ENCODE peak calls at places on chromosomes 1 and 21, in five cellular contexts. M is IMR-90, O is mesenchymal stem cell, C is neuronal stem cell, W is trophoblast cell. F is an unnamed sample. For H3K27me3, the result is how much of the 10 kb centered on the place peaks cover.

GRCh38 chr1:168509875-168510594 is 33.8 kb downstream of the XCL2 start:
- DNase-seq in W (no peak), C (no peak), O (no peak), M (no peak), F (no peak)

GRCh38 chr1:171742577-171742922 is 685 bp upstream of the VAMP4 start:
- DNase-seq in W (peak), M (peak), C (no peak), O (peak), F (peak)

GRCh38 chr1:25675729-25676476 is 59.3 kb downstream of the MAN1C1 start:
- DNase-seq in M (no peak), W (no peak), O (no peak), C (no peak), F (no peak)

GRCh38 chr1:219582310-219582709 is 30.6 kb downstream of the ZC3H11B start:
- DNase-seq in M (peak), O (peak), C (no peak), W (no peak), F (no peak)

GRCh38 chr1:25530348-25531081 is 12.9 kb upstream of the LDLRAP1 start:
- DNase-seq in M (no peak), O (no peak), C (no peak), W (peak), F (no peak)

GRCh38 chr1:110463695-110464094 is 12.7 kb downstream of the PROK1 start:
- DNase-seq in W (no peak), M (peak), C (no peak), O (peak), F (no peak)

GRCh38 chr1:20250346-20250989 is 40.2 kb upstream of the VWA5B1 start:
- DNase-seq in O (no peak), W (no peak), M (peak), C (no peak), F (no peak)

GRCh38 chr21:37341254-37341960 is 25.2 kb upstream of the DYRK1A start:
- DNase-seq in O (peak), C (no peak), M (peak), W (peak), F (no peak)

GRCh38 chr1:6911974-6912373 is 126.7 kb downstream of the CAMTA1 start:
- DNase-seq in W (no peak), O (peak), C (no peak), M (peak), F (no peak)

GRCh38 chr1:94072840-94073516 is 48.0 kb downstream of the ABCA4 start:
- DNase-seq in C (no peak), W (no peak), M (no peak), O (no peak), F (no peak)

GRCh38 chr1:194024659-194025058 is 838.2 kb upstream of the B3GALT2 start:
- DNase-seq in C (no peak), W (no peak), M (peak), O (peak), F (no peak)

GRCh38 chr1:206144605-206145004 is 27.4 kb upstream of the AVPR1B start:
- DNase-seq in W (no peak), M (no peak), C (no peak), O (no peak), F (no peak)

GRCh38 chr1:52691856-52692255 is 6.3 kb downstream of the COA7 start:
- DNase-seq in W (no peak), C (no peak), M (peak), O (peak), F (no peak)

GRCh38 chr1:28889357-28889756 is 25.0 kb upstream of the EPB41 start:
- DNase-seq in W (no peak), M (no peak), C (no peak), O (no peak), F (no peak)

GRCh38 chr1:30856260-30856790 is 52.2 kb downstream of the SDC3 start:
- DNase-seq in O (peak), M (no peak), C (no peak), W (no peak), F (no peak)

GRCh38 chr1:156775799-156776198 is 8.5 kb downstream of the PRCC start:
- DNase-seq in C (no peak), M (no peak), O (no peak), W (no peak), F (no peak)

GRCh38 chr1:226675720-226676357 is 63.2 kb downstream of the ITPKB start:
- DNase-seq in W (peak), C (no peak), M (no peak), O (no peak), F (no peak)

GRCh38 chr1:221416723-221417122 is 325.2 kb downstream of the DUSP10 start:
- DNase-seq in M (no peak), W (no peak), O (no peak), C (no peak), F (no peak)

GRCh38 chr1:221415626-221416025 is 326.3 kb downstream of the DUSP10 start:
- DNase-seq in W (no peak), M (no peak), O (no peak), C (no peak), F (no peak)

GRCh38 chr1:221418346-221418745 is 323.5 kb downstream of the DUSP10 start:
- DNase-seq in W (no peak), M (peak), C (no peak), O (peak), F (no peak)

GRCh38 chr1:221419513-221420088 is 322.3 kb downstream of the DUSP10 start:
- DNase-seq in C (no peak), O (peak), M (peak), W (no peak), F (no peak)
- H2AFZ ChIP-seq in C (no peak), O (no peak), M (no peak), W (no peak), F (no peak)

GRCh38 chr21:45032332-45032731 is 42.0 kb upstream of the ADARB1 start:
- DNase-seq in O (no peak), W (no peak), M (no peak), C (no peak), F (no peak)

GRCh38 chr21:45034556-45035476 is 39.6 kb upstream of the ADARB1 start:
- DNase-seq in W (no peak), C (no peak), M (no peak), O (no peak), F (no peak)

GRCh38 chr21:45032977-45033705 is 41.2 kb upstream of the ADARB1 start:
- DNase-seq in W (no peak), O (no peak), C (no peak), M (no peak), F (peak)

GRCh38 chr21:45035477-45035848 is 38.9 kb upstream of the ADARB1 start:
- DNase-seq in W (peak), M (no peak), C (no peak), O (no peak), F (no peak)

DNA sequence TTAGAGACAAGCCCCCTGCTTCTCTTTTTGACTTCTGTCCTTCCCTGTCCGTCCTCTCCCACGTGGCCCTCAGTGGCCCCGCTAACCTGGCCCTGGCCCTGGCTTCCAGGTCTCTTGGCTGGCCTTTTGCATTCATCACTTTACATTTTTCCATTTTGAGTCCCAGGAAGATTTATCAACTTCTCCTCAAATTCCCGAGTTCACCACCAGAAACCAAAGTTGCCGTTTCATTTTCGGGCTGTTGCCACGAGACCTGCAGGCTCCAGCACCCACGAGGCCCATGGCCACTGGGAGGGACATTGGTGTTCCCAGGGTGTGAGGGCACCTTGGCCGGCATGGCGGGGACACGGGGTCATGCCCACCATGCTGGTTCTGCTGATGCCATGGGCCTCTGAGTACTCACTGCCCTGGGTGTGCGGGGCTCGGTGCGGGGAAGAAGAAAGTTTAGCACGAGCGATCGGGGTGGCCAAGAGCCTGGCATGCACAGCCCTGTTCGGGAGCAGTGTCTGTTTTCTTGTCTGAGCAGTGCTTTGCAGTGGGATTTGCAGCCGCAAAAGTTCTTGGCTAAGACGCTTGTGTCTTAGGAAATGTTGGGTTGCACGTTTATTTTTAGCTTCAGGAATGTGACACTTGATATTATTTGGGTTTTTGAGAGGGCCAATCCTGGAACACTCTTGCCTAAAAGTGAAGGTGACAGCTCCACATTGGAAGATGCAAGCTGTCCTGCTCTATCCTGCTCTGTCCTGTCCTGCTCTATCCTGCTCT is 40.4 kb upstream of the ADARB1 start:
- DNase-seq in O (no peak), C (no peak), W (no peak), M (peak), F (no peak)
- H3K27me3 ChIP-seq in O (under half), C (under half), W (under half), M (under half), F (under half)

GRCh38 chr1:4513326-4514114 is 140.9 kb upstream of the AJAP1 start:
- DNase-seq in C (no peak), W (no peak), M (no peak), O (no peak), F (no peak)
- H2BK120ac ChIP-seq in C (no peak), W (no peak), M (no peak), O (no peak), F (no peak)

DNA sequence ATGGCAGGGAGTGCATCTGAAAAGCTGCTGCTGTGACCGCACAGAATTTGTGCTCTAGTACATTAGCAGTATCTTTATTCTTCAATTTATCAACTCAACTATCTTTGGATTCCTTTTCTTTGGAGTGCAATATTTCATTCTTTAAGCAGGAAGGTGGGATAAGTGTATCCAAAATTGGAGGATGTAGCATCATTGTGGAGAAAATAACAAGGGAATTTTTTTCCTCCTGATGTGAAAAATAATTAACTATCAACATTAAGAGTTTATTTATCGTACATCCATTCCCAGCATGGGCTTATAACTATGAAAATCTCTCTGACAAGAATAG is 25.5 kb downstream of the MAP3K7CL start:
- DNase-seq in W (no peak), M (no peak), C (no peak), O (no peak), F (no peak)
- H2AFZ ChIP-seq in W (no peak), M (peak), C (peak), O (no peak), F (no peak)

DNA sequence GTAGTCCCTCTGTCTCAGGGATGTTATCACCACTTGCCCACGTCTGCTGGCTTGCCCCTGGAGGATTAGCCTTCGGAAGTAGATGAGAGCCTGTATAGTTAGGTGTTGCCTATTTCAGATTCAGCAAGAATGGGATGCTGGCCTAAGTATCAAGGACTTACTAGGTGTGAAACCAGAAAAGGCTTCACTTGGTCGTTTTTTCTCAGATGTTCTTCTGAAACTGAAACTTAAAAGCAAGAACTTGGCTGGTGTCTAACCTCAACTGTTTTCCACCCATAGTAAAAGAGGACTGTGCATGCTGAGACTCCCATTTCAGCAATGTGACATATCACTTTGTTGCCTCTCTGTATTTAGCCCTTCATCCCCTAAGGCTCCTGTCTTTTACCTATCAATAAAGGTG is 67.0 kb upstream of the LRRC53 start:
- DNase-seq in O (no peak), M (no peak), C (no peak), W (no peak), F (no peak)
- H3K27me3 ChIP-seq in O (under half), M (under half), C (under half), W (under half), F (under half)

F was measured in H9.